ENCODE peak calls at places on chromosomes 7 and 10, in five cellular contexts. O, G, F, R and E are unnamed samples.

GRCh38 chr10:17233534-17233933 is 5.5 kb downstream of the VIM start:
- DNase-seq in G (peak), F (no peak), O (peak), R (no peak), E (no peak)

GRCh38 chr10:79444243-79445119 is 943 bp downstream of the ZCCHC24 start:
- DNase-seq in R (peak), O (peak), F (peak), G (no peak), E (peak)

GRCh38 chr10:26855186-26855585 is 5.6 kb downstream of the ABI1 start:
- DNase-seq in O (no peak), F (no peak), R (no peak), G (no peak), E (no peak)

GRCh38 chr10:60465801-60466200 is 76.1 kb upstream of the ANK3 start:
- DNase-seq in R (no peak), F (no peak), G (no peak), O (no peak), E (no peak)

GRCh38 chr7:17939111-17939669 is 1.1 kb downstream of the SNX13 start:
- DNase-seq in R (peak), O (no peak), F (no peak), G (no peak), E (no peak)

GRCh38 chr7:16891338-16891737 is 9.6 kb upstream of the AGR3 start:
- DNase-seq in F (peak), O (no peak), G (no peak), R (peak), E (no peak)

GRCh38 chr7:30226593-30227268 is 57.7 kb upstream of the ZNRF2 start:
- DNase-seq in F (peak), O (no peak), R (peak), G (no peak), E (no peak)

GRCh38 chr7:105496501-105496900 is 25.6 kb downstream of the PUS7 start:
- DNase-seq in G (no peak), O (no peak), F (no peak), R (no peak), E (no peak)

GRCh38 chr10:113080061-113080460 is 130.0 kb downstream of the TCF7L2 start:
- DNase-seq in F (no peak), O (no peak), R (no peak), G (no peak), E (no peak)

GRCh38 chr10:2970190-2970823 is 97.0 kb upstream of the PFKP start:
- DNase-seq in G (no peak), R (no peak), F (no peak), O (no peak), E (no peak)

GRCh38 chr10:84543077-84543476 is 214.7 kb downstream of the CCSER2 start:
- DNase-seq in O (no peak), R (no peak), F (no peak), G (no peak), E (no peak)

GRCh38 chr10:114879541-114880158 is 58.1 kb downstream of the FHIP2A start:
- DNase-seq in F (no peak), R (peak), G (no peak), O (no peak), E (peak)

GRCh38 chr10:114291076-114291475 is 52.0 kb downstream of the VWA2 start:
- DNase-seq in G (no peak), O (peak), F (no peak), R (no peak), E (no peak)

GRCh38 chr10:95877881-95878280 is 29.9 kb upstream of the CC2D2B start:
- DNase-seq in O (no peak), F (no peak), R (no peak), G (no peak), E (no peak)

GRCh38 chr7:21617916-21618390 is 75.1 kb downstream of the DNAH11 start:
- DNase-seq in O (peak), G (peak), R (peak), F (no peak), E (peak)

GRCh38 chr7:110877086-110877485 is 213.8 kb upstream of the LRRN3 start:
- DNase-seq in O (no peak), F (no peak), G (no peak), R (no peak), E (no peak)

GRCh38 chr7:1673581-1674102 is 3.6 kb downstream of the ELFN1 start:
- DNase-seq in G (no peak), F (no peak), R (no peak), O (peak), E (no peak)

GRCh38 chr10:79816-80215 is 30.7 kb upstream of the TUBB8 start:
- DNase-seq in O (no peak), F (no peak), G (no peak), R (no peak), E (no peak)

GRCh38 chr7:10537764-10538163 is 435.9 kb upstream of the PHF14 start:
- DNase-seq in F (no peak), R (no peak), G (no peak), O (no peak), E (no peak)

GRCh38 chr10:4771554-4772201 is 54.3 kb upstream of the AKR1E2 start:
- DNase-seq in O (no peak), R (no peak), F (no peak), G (no peak), E (no peak)

GRCh38 chr7:36723951-36724664 is at the start of gene AOAH:
- DNase-seq in R (no peak), O (peak), F (peak), G (peak), E (peak)

GRCh38 chr10:7787150-7787856 is 490 bp downstream of the KIN start:
- DNase-seq in R (no peak), F (no peak), O (no peak), G (no peak), E (no peak)

GRCh38 chr7:13742719-13743640 is 246.5 kb downstream of the ETV1 start:
- DNase-seq in O (no peak), R (peak), F (peak), G (no peak), E (no peak)

GRCh38 chr7:150986556-150986955 is 4.3 kb upstream of the NOS3 start:
- DNase-seq in F (no peak), G (no peak), O (no peak), R (no peak), E (no peak)

GRCh38 chr10:130464426-130464825 is 328.2 kb downstream of the GLRX3 start:
- DNase-seq in G (no peak), O (no peak), F (no peak), R (no peak), E (no peak)

GRCh38 chr7:73838642-73839041 is 3.7 kb downstream of the METTL27 start:
- DNase-seq in G (no peak), O (no peak), F (no peak), R (no peak), E (no peak)

GRCh38 chr10:118499186-118499585 is 96.3 kb downstream of the PRLHR start:
- DNase-seq in F (no peak), G (no peak), R (no peak), O (no peak), E (no peak)

GRCh38 chr10:119090968-119091367 is 10.4 kb upstream of the EIF3A start:
- DNase-seq in G (no peak), O (no peak), F (peak), R (peak), E (no peak)

GRCh38 chr7:94980418-94981142 is 73.2 kb downstream of the PPP1R9A start:
- DNase-seq in O (no peak), G (no peak), F (no peak), R (peak), E (no peak)

GRCh38 chr10:127117125-127117524 is 79.3 kb downstream of the INSYN2A start:
- DNase-seq in F (peak), G (no peak), O (no peak), R (peak), E (peak)

GRCh38 chr7:158322616-158323530 is 264.8 kb downstream of the PTPRN2 start:
- DNase-seq in G (no peak), F (no peak), O (no peak), R (no peak), E (no peak)

GRCh38 chr7:127252380-127252718 is 392 bp downstream of the GRM8 start:
- DNase-seq in O (no peak), R (no peak), G (no peak), F (no peak), E (no peak)

GRCh38 chr7:127251048-127251451 is 1.7 kb downstream of the GRM8 start:
- DNase-seq in F (no peak), G (no peak), R (no peak), O (no peak), E (no peak)

GRCh38 chr7:127252736-127253288 is at the start of gene GRM8:
- DNase-seq in F (peak), R (peak), O (peak), G (no peak), E (peak)

GRCh38 chr7:127251458-127252379 is 1.0 kb downstream of the GRM8 start:
- DNase-seq in F (no peak), G (no peak), R (no peak), O (peak), E (no peak)

GRCh38 chr7:127250312-127251047 is 2.3 kb downstream of the GRM8 start:
- DNase-seq in R (peak), O (no peak), F (no peak), G (no peak), E (no peak)
- TF ChIP-seq CTCF in R (no peak), O (no peak), F (no peak), G (no peak), E (no peak)

GRCh38 chr10:71010730-71011129 is 122.4 kb upstream of the PCBD1 start:
- DNase-seq in G (no peak), O (no peak), F (no peak), R (no peak), E (no peak)
- TF ChIP-seq CTCF in G (no peak), O (no peak), F (no peak), R (no peak), E (no peak)

GRCh38 chr7:77416621-77417371 is 647 bp upstream of the GSAP start:
- DNase-seq in G (no peak), F (no peak), R (peak), O (no peak), E (peak)
- TF ChIP-seq CTCF in G (no peak), F (no peak), R (peak), O (no peak), E (no peak)

GRCh38 chr7:100189061-100189460 is 11.3 kb downstream of the STAG3 start:
- DNase-seq in R (no peak), O (no peak), G (no peak), F (no peak), E (no peak)
- TF ChIP-seq CTCF in R (no peak), O (no peak), G (no peak), F (no peak), E (no peak)

DNA sequence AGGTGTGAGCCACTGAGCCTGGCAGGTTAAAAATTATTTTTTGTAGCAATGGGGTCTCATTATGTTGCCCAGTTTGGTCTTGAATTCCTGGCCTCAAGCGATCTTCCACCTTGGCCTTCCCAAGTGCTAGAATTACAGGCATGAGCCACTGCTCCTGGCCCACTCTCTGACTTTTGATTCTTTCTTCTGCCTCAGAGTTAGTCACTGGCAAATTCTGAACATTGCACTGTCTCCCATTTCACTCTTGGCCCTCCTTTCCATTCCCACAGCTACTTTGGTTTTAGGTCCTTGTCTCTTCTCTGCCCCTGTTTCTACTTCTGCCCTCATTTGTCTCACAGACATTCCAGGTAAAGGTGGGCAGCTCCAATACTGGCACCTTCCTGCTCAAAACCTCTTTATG is 29.4 kb upstream of the ZRANB1 start:
- DNase-seq in R (no peak), O (no peak), F (no peak), G (no peak), E (no peak)
- TF ChIP-seq CTCF in R (no peak), O (no peak), F (no peak), G (no peak), E (no peak)

GRCh38 chr7:47483604-47484273 is 98.2 kb downstream of the TNS3 start:
- DNase-seq in F (no peak), R (no peak), O (no peak), G (no peak), E (no peak)
- TF ChIP-seq CTCF in F (no peak), R (peak), O (no peak), G (no peak), E (peak)

GRCh38 chr10:34520510-34520909 is 294.6 kb downstream of the PARD3 start:
- DNase-seq in F (no peak), R (no peak), G (no peak), O (no peak), E (no peak)

GRCh38 chr10:34520084-34520483 is 295.0 kb downstream of the PARD3 start:
- DNase-seq in R (no peak), F (no peak), G (no peak), O (no peak), E (no peak)

GRCh38 chr10:34524369-34525091 is 290.6 kb downstream of the PARD3 start:
- DNase-seq in G (no peak), O (no peak), F (no peak), R (no peak), E (no peak)

GRCh38 chr10:34523017-34523767 is 291.9 kb downstream of the PARD3 start:
- DNase-seq in O (no peak), G (no peak), F (no peak), R (peak), E (no peak)

DNA sequence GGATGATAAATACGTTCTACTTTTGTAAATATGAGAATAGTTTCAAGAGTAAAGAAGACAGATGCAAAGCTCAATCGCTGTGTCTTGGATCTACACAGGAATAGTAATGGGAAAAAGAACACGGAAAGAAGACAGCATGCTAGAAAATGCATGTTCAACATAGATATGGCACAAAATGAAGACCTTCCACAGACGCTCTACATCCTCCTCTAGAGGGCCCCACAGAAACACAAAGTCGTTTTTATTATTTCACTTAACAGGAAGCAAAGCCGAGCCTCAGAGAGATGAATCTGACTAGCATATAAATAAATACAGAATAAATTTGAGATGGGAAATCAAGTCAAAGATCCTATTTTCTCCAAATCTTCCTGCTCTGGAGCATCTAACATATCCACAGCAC is 292.6 kb downstream of the PARD3 start:
- DNase-seq in G (no peak), F (no peak), R (peak), O (no peak), E (no peak)
- TF ChIP-seq CTCF in G (no peak), F (no peak), R (peak), O (no peak), E (peak)

DNA sequence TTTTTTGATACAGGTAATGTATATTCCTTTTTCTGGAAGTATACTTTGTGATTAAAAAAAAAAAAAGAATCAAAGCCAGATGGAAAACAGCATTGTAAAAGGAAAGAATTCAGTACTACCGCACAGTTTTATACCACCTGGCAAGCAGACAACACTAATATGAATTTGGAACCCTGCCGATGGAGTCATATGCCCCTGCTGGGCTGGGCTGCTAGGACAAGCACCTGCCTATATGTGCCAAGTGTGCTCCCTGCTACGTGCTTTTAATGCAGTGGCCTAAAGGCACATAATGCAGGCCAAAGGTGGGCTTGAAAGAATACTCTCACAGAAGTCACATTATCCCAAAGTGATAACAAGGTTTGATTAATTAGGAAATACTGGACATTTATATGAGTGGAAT is 29.8 kb upstream of the WAC start:
- DNase-seq in G (no peak), R (no peak), O (no peak), F (peak), E (peak)
- TF ChIP-seq CTCF in G (no peak), R (no peak), O (no peak), F (no peak), E (no peak)

GRCh38 chr10:109456566-109457361 is 466.5 kb downstream of the XPNPEP1 start:
- DNase-seq in R (no peak), F (no peak), O (no peak), G (no peak), E (peak)

GRCh38 chr10:109454691-109455090 is 468.6 kb downstream of the XPNPEP1 start:
- DNase-seq in F (no peak), G (no peak), O (no peak), R (no peak), E (no peak)

GRCh38 chr10:109450702-109451101 is 472.6 kb downstream of the XPNPEP1 start:
- DNase-seq in F (no peak), O (no peak), G (no peak), R (no peak), E (no peak)

DNA sequence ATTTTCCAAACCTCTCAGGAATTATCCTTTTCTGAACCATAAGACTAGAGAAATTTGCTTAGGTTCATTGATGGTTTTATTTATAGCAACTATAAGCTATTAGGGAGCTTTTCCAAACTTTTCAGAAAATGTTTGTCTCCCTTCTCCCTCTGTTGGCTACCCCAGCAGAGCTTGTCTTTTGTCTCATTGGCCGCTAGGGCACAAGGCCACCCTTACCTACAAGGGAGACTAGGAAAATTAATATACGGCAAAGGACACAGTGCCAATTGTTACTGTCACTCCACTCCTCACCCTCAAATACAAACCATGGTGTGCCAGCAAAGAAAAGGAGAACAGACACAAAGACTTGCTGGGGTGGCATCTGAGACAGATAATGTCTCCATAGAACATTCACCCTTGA is 471.4 kb downstream of the XPNPEP1 start:
- DNase-seq in R (no peak), G (no peak), F (no peak), O (no peak), E (no peak)
- TF ChIP-seq CTCF in R (no peak), G (no peak), F (no peak), O (no peak), E (no peak)

DNA sequence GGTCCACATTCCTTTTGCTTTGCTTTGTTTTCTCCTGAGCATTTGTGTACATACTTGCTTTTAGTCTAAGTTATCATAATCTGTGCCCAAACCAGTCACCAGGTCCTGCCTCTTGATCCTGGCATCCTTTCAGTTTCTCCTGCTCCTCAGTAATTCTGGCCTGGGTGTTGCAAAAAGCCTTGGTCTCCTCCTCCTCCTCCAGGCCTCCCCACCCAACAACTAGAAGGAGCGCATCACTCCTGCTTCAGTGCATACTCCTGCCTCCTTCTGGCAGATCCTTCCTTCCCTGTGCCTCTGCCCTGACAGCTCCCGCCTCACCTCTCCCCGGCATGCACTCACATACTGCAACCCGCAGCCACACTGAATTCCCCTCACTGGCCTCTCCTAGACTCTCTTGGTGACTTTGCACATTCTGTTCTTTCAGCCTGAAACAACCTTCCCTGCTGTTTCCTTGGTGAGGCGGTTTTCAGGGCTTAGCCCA is 2.3 kb downstream of the DENND2A start:
- DNase-seq in G (peak), O (peak), F (no peak), R (peak), E (no peak)
- TF ChIP-seq CTCF in G (no peak), O (no peak), F (no peak), R (no peak), E (no peak)